ENCODE peak calls at places on chromosome X, in ten cellular contexts. One of them, this sample, is unnamed.

GRCh38 chrX:108437789-108438623 is at the start of gene COL4A6:
- DNase-seq in GM23248: peak
- DNase-seq in CD8-positive, alpha-beta T cell: no peak
- DNase-seq in astrocyte of the spinal cord: no peak
- DNase-seq in heart left ventricle: peak
- DNase-seq in GM23338: peak
- DNase-seq in brain microvascular endothelial cell: peak
- DNase-seq in astrocyte of the cerebellum: no peak
- DNase-seq in effector memory CD4-positive, alpha-beta T cell: no peak
- DNase-seq in OCI-LY7: no peak
- DNase-seq in this sample: no peak

GRCh38 chrX:19990225-19990518 is 689 bp downstream of the BCLAF3 start:
- DNase-seq in GM23248: peak
- DNase-seq in CD8-positive, alpha-beta T cell: peak
- DNase-seq in astrocyte of the spinal cord: no peak
- DNase-seq in heart left ventricle: no peak
- DNase-seq in GM23338: no peak
- DNase-seq in brain microvascular endothelial cell: no peak
- DNase-seq in astrocyte of the cerebellum: no peak
- DNase-seq in effector memory CD4-positive, alpha-beta T cell: no peak
- DNase-seq in OCI-LY7: no peak
- DNase-seq in this sample: no peak

GRCh38 chrX:101348452-101349222 is at the start of gene TIMM8A:
- DNase-seq in GM23248: peak
- DNase-seq in CD8-positive, alpha-beta T cell: peak
- DNase-seq in astrocyte of the spinal cord: peak
- DNase-seq in heart left ventricle: peak
- DNase-seq in GM23338: peak
- DNase-seq in brain microvascular endothelial cell: peak
- DNase-seq in astrocyte of the cerebellum: no peak
- DNase-seq in effector memory CD4-positive, alpha-beta T cell: peak
- DNase-seq in OCI-LY7: peak
- DNase-seq in this sample: no peak

GRCh38 chrX:107566603-107567262 is 61.6 kb upstream of the PRPS1 start:
- DNase-seq in GM23248: peak
- DNase-seq in CD8-positive, alpha-beta T cell: no peak
- DNase-seq in astrocyte of the spinal cord: no peak
- DNase-seq in heart left ventricle: no peak
- DNase-seq in GM23338: peak
- DNase-seq in brain microvascular endothelial cell: peak
- DNase-seq in astrocyte of the cerebellum: no peak
- DNase-seq in effector memory CD4-positive, alpha-beta T cell: no peak
- DNase-seq in OCI-LY7: no peak
- DNase-seq in this sample: no peak

GRCh38 chrX:153736871-153737441 is 12.3 kb downstream of the ABCD1 start:
- DNase-seq in GM23248: no peak
- DNase-seq in CD8-positive, alpha-beta T cell: no peak
- DNase-seq in astrocyte of the spinal cord: no peak
- DNase-seq in heart left ventricle: no peak
- DNase-seq in GM23338: no peak
- DNase-seq in brain microvascular endothelial cell: no peak
- DNase-seq in astrocyte of the cerebellum: no peak
- DNase-seq in effector memory CD4-positive, alpha-beta T cell: no peak
- DNase-seq in OCI-LY7: no peak
- DNase-seq in this sample: no peak

GRCh38 chrX:131068945-131069719 is 11.0 kb downstream of the ARHGAP36 start:
- DNase-seq in GM23248: peak
- DNase-seq in CD8-positive, alpha-beta T cell: no peak
- DNase-seq in astrocyte of the spinal cord: no peak
- DNase-seq in heart left ventricle: no peak
- DNase-seq in GM23338: peak
- DNase-seq in brain microvascular endothelial cell: no peak
- DNase-seq in astrocyte of the cerebellum: no peak
- DNase-seq in effector memory CD4-positive, alpha-beta T cell: no peak
- DNase-seq in OCI-LY7: no peak
- DNase-seq in this sample: no peak

GRCh38 chrX:102599950-102600579 is 750 bp downstream of the ARMCX5 start:
- DNase-seq in GM23248: peak
- DNase-seq in CD8-positive, alpha-beta T cell: no peak
- DNase-seq in astrocyte of the spinal cord: peak
- DNase-seq in heart left ventricle: no peak
- DNase-seq in GM23338: peak
- DNase-seq in brain microvascular endothelial cell: peak
- DNase-seq in astrocyte of the cerebellum: no peak
- DNase-seq in effector memory CD4-positive, alpha-beta T cell: no peak
- DNase-seq in OCI-LY7: no peak
- DNase-seq in this sample: no peak

GRCh38 chrX:21639775-21640174 is 18.4 kb downstream of the KLHL34 start:
- DNase-seq in GM23248: no peak
- DNase-seq in CD8-positive, alpha-beta T cell: no peak
- DNase-seq in astrocyte of the spinal cord: no peak
- DNase-seq in heart left ventricle: no peak
- DNase-seq in GM23338: peak
- DNase-seq in brain microvascular endothelial cell: no peak
- DNase-seq in astrocyte of the cerebellum: no peak
- DNase-seq in effector memory CD4-positive, alpha-beta T cell: no peak
- DNase-seq in OCI-LY7: no peak
- DNase-seq in this sample: no peak

GRCh38 chrX:91434351-91435168 is at the start of gene PABPC5:
- DNase-seq in GM23248: peak
- DNase-seq in CD8-positive, alpha-beta T cell: no peak
- DNase-seq in astrocyte of the spinal cord: peak
- DNase-seq in heart left ventricle: peak
- DNase-seq in GM23338: peak
- DNase-seq in brain microvascular endothelial cell: peak
- DNase-seq in astrocyte of the cerebellum: peak
- DNase-seq in effector memory CD4-positive, alpha-beta T cell: no peak
- DNase-seq in OCI-LY7: no peak
- DNase-seq in this sample: peak

GRCh38 chrX:149760965-149761364 is 12.9 kb upstream of the HSFX1 start:
- DNase-seq in GM23248: no peak
- DNase-seq in CD8-positive, alpha-beta T cell: no peak
- DNase-seq in astrocyte of the spinal cord: no peak
- DNase-seq in heart left ventricle: no peak
- DNase-seq in GM23338: no peak
- DNase-seq in brain microvascular endothelial cell: no peak
- DNase-seq in astrocyte of the cerebellum: no peak
- DNase-seq in effector memory CD4-positive, alpha-beta T cell: no peak
- DNase-seq in OCI-LY7: no peak
- DNase-seq in this sample: no peak

GRCh38 chrX:118346258-118347094 is 570 bp downstream of the WDR44 start:
- DNase-seq in GM23248: peak
- DNase-seq in CD8-positive, alpha-beta T cell: peak
- DNase-seq in astrocyte of the spinal cord: peak
- DNase-seq in heart left ventricle: peak
- DNase-seq in GM23338: peak
- DNase-seq in brain microvascular endothelial cell: peak
- DNase-seq in astrocyte of the cerebellum: no peak
- DNase-seq in effector memory CD4-positive, alpha-beta T cell: peak
- DNase-seq in OCI-LY7: peak
- DNase-seq in this sample: no peak

GRCh38 chrX:106670631-106671030 is 55.9 kb upstream of the RNF128 start:
- DNase-seq in GM23248: peak
- DNase-seq in CD8-positive, alpha-beta T cell: no peak
- DNase-seq in astrocyte of the spinal cord: peak
- DNase-seq in heart left ventricle: no peak
- DNase-seq in GM23338: no peak
- DNase-seq in brain microvascular endothelial cell: no peak
- DNase-seq in astrocyte of the cerebellum: no peak
- DNase-seq in effector memory CD4-positive, alpha-beta T cell: no peak
- DNase-seq in OCI-LY7: no peak
- DNase-seq in this sample: peak

GRCh38 chrX:1249101-1249887 is 19.3 kb upstream of the CSF2RA start:
- DNase-seq in GM23248: peak
- DNase-seq in CD8-positive, alpha-beta T cell: peak
- DNase-seq in astrocyte of the spinal cord: no peak
- DNase-seq in heart left ventricle: peak
- DNase-seq in GM23338: peak
- DNase-seq in brain microvascular endothelial cell: peak
- DNase-seq in astrocyte of the cerebellum: no peak
- DNase-seq in effector memory CD4-positive, alpha-beta T cell: no peak
- DNase-seq in OCI-LY7: peak
- DNase-seq in this sample: no peak
- H3K4me3 ChIP-seq in GM23248: no peak
- H3K4me3 ChIP-seq in CD8-positive, alpha-beta T cell: peak
- H3K4me3 ChIP-seq in astrocyte of the spinal cord: no peak
- H3K4me3 ChIP-seq in heart left ventricle: no peak
- H3K4me3 ChIP-seq in GM23338: peak
- H3K4me3 ChIP-seq in brain microvascular endothelial cell: no peak
- H3K4me3 ChIP-seq in astrocyte of the cerebellum: no peak
- H3K4me3 ChIP-seq in effector memory CD4-positive, alpha-beta T cell: peak
- H3K4me3 ChIP-seq in OCI-LY7: peak
- H3K4me3 ChIP-seq in this sample: no peak

DNA sequence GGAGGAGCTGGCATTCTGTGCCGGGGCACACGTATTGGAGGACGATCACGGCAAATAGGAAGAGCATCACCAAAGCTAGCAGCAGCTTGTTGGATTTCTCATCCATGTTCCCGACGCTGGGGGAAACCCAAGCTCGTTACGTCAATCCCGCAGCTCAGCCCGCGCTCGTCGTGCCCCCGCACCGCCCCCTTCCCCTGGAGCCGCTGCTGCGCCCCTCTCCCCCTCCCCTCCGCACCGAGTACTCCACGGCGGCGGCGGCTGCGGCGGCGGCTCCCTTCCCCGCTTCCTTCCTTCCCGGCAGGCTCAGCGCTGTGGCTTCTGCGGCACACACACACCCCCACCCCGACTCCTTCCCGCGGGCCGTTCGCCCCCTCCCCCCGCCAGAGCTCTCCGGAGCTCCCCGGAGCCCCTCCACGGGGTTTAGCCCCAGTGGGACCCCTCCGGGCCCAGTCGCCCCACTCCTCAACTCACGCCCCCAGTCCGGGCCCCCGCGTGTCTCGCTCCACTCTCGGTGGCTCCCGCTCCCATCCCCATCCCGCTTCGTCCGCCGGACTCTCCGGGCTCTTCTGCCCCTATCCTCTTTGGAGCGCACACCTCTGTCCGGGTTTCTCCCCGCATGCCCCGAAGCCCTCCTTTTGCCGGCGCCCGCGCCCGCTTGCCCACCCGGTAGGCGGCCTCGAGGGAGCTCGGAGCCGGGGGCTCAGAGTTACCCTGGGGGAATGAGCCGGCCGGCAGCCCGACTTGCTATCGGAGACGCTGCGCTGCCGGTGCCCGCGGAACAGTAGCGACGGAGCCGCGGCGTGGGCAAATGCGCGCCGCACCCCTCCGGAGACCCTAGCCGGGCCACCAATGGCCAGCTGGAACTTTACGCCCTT is 981 bp downstream of the HS6ST2 start:
- DNase-seq in GM23248: peak
- DNase-seq in CD8-positive, alpha-beta T cell: no peak
- DNase-seq in astrocyte of the spinal cord: no peak
- DNase-seq in heart left ventricle: no peak
- DNase-seq in GM23338: peak
- DNase-seq in brain microvascular endothelial cell: no peak
- DNase-seq in astrocyte of the cerebellum: no peak
- DNase-seq in effector memory CD4-positive, alpha-beta T cell: no peak
- DNase-seq in OCI-LY7: no peak
- DNase-seq in this sample: no peak
- H3K4me3 ChIP-seq in GM23248: peak
- H3K4me3 ChIP-seq in CD8-positive, alpha-beta T cell: no peak
- H3K4me3 ChIP-seq in astrocyte of the spinal cord: peak
- H3K4me3 ChIP-seq in heart left ventricle: peak
- H3K4me3 ChIP-seq in GM23338: peak
- H3K4me3 ChIP-seq in brain microvascular endothelial cell: peak
- H3K4me3 ChIP-seq in astrocyte of the cerebellum: peak
- H3K4me3 ChIP-seq in effector memory CD4-positive, alpha-beta T cell: peak
- H3K4me3 ChIP-seq in OCI-LY7: no peak
- H3K4me3 ChIP-seq in this sample: peak

GRCh38 chrX:2501246-2502102 is 698 bp upstream of the DHRSX start:
- DNase-seq in GM23248: no peak
- DNase-seq in CD8-positive, alpha-beta T cell: no peak
- DNase-seq in astrocyte of the spinal cord: no peak
- DNase-seq in heart left ventricle: no peak
- DNase-seq in GM23338: no peak
- DNase-seq in brain microvascular endothelial cell: no peak
- DNase-seq in astrocyte of the cerebellum: no peak
- DNase-seq in effector memory CD4-positive, alpha-beta T cell: no peak
- DNase-seq in OCI-LY7: no peak
- DNase-seq in this sample: no peak
- H3K4me3 ChIP-seq in GM23248: peak
- H3K4me3 ChIP-seq in CD8-positive, alpha-beta T cell: peak
- H3K4me3 ChIP-seq in astrocyte of the spinal cord: peak
- H3K4me3 ChIP-seq in heart left ventricle: no peak
- H3K4me3 ChIP-seq in GM23338: peak
- H3K4me3 ChIP-seq in brain microvascular endothelial cell: peak
- H3K4me3 ChIP-seq in astrocyte of the cerebellum: peak
- H3K4me3 ChIP-seq in effector memory CD4-positive, alpha-beta T cell: peak
- H3K4me3 ChIP-seq in OCI-LY7: peak
- H3K4me3 ChIP-seq in this sample: peak

GRCh38 chrX:69285401-69285871 is 120.2 kb upstream of the PJA1 start:
- DNase-seq in GM23248: peak
- DNase-seq in CD8-positive, alpha-beta T cell: no peak
- DNase-seq in astrocyte of the spinal cord: no peak
- DNase-seq in heart left ventricle: peak
- DNase-seq in GM23338: no peak
- DNase-seq in brain microvascular endothelial cell: no peak
- DNase-seq in astrocyte of the cerebellum: no peak
- DNase-seq in effector memory CD4-positive, alpha-beta T cell: no peak
- DNase-seq in OCI-LY7: no peak
- DNase-seq in this sample: no peak
- H3K4me3 ChIP-seq in GM23248: peak
- H3K4me3 ChIP-seq in CD8-positive, alpha-beta T cell: peak
- H3K4me3 ChIP-seq in astrocyte of the spinal cord: peak
- H3K4me3 ChIP-seq in heart left ventricle: no peak
- H3K4me3 ChIP-seq in GM23338: peak
- H3K4me3 ChIP-seq in brain microvascular endothelial cell: peak
- H3K4me3 ChIP-seq in astrocyte of the cerebellum: peak
- H3K4me3 ChIP-seq in effector memory CD4-positive, alpha-beta T cell: peak
- H3K4me3 ChIP-seq in OCI-LY7: peak
- H3K4me3 ChIP-seq in this sample: peak

DNA sequence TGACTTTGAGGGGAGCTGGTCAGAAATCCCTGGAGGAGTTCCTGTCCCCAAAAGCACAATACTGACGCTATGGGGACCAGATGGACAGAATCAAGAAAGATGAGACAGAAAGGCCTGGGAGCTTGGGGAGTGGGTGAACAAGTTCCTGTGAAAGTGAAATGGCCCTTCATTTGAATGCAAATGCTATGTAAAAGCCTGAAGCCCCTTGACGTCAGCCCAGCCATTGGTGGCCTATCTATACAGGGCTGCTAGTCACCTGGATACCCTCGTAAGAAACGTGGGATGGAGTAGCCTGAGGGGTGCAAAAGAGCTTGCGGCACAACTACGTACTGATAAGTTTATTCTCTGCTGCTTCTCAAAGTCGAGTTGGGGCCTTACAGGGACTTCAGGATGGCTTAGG is at the start of gene CDX4:
- DNase-seq in GM23248: no peak
- DNase-seq in CD8-positive, alpha-beta T cell: no peak
- DNase-seq in astrocyte of the spinal cord: no peak
- DNase-seq in heart left ventricle: no peak
- DNase-seq in GM23338: peak
- DNase-seq in brain microvascular endothelial cell: no peak
- DNase-seq in astrocyte of the cerebellum: no peak
- DNase-seq in effector memory CD4-positive, alpha-beta T cell: no peak
- DNase-seq in OCI-LY7: no peak
- DNase-seq in this sample: no peak
- H3K4me3 ChIP-seq in GM23248: no peak
- H3K4me3 ChIP-seq in CD8-positive, alpha-beta T cell: no peak
- H3K4me3 ChIP-seq in astrocyte of the spinal cord: no peak
- H3K4me3 ChIP-seq in heart left ventricle: no peak
- H3K4me3 ChIP-seq in GM23338: peak
- H3K4me3 ChIP-seq in brain microvascular endothelial cell: no peak
- H3K4me3 ChIP-seq in astrocyte of the cerebellum: no peak
- H3K4me3 ChIP-seq in effector memory CD4-positive, alpha-beta T cell: no peak
- H3K4me3 ChIP-seq in OCI-LY7: no peak
- H3K4me3 ChIP-seq in this sample: no peak

This sample was measured in skeletal muscle cell.